ENCODE peak calls at places on chromosome 15, in eight cellular contexts. F is thoracic aorta; K is CD4-positive, alpha-beta T cell; B is left cardiac atrium; Z is NCI-H774; L is NCI-H1092 treated with DMSO at 0.1 percent for 48 hours; Q is EL; Y is M059J. D is an unnamed sample.

GRCh38 chr15:70474682-70475438 is 288.5 kb downstream of the UACA start:
- DNase-seq in L (peak), F (peak), Y (peak), K (no peak), B (peak), Z (peak), Q (peak), D (peak)

GRCh38 chr15:67416891-67417290 is 104.0 kb upstream of the C15orf61 start:
- DNase-seq in L (no peak), K (no peak), B (no peak), Z (no peak), F (no peak), Y (no peak), Q (no peak), D (no peak)

GRCh38 chr15:35376701-35377100 is 169.3 kb downstream of the DPH6 start:
- DNase-seq in Y (no peak), Z (no peak), Q (no peak), K (no peak), F (no peak), B (no peak), L (no peak), D (no peak)

GRCh38 chr15:68783226-68784054 is 37.3 kb downstream of the ANP32A start:
- DNase-seq in L (no peak), Y (peak), K (peak), F (no peak), B (no peak), Z (no peak), Q (no peak), D (no peak)

GRCh38 chr15:25237291-25237978 is 201.4 kb downstream of the UBE3A start:
- DNase-seq in L (no peak), F (no peak), Y (no peak), B (peak), K (no peak), Q (no peak), Z (no peak), D (no peak)

GRCh38 chr15:52288051-52288942 is 7.3 kb downstream of the MYO5C start:
- DNase-seq in Q (no peak), Y (peak), L (no peak), F (no peak), B (no peak), Z (peak), K (no peak), D (no peak)

GRCh38 chr15:48641416-48641815 is 4.1 kb downstream of the FBN1 start:
- DNase-seq in F (no peak), K (no peak), Q (peak), Y (peak), Z (no peak), B (no peak), L (no peak), D (peak)

GRCh38 chr15:100249096-100249815 is 92.5 kb downstream of the ADAMTS17 start:
- DNase-seq in Z (no peak), Q (no peak), B (no peak), Y (no peak), L (no peak), F (no peak), K (no peak), D (no peak)

GRCh38 chr15:58923696-58924300 is 9.7 kb downstream of the SLTM start:
- DNase-seq in Z (no peak), Y (no peak), B (no peak), L (no peak), F (no peak), Q (no peak), K (no peak), D (no peak)

GRCh38 chr15:63587527-63587926 is 9.7 kb upstream of the FBXL22 start:
- DNase-seq in Z (peak), Q (peak), Y (peak), K (no peak), L (no peak), F (no peak), B (no peak), D (no peak)

D was measured in NCI-H1105.